ENCODE peak calls at places on chromosomes 13 and 19, in seven cellular contexts. One of them, this sample, is unnamed.

GRCh38 chr19:30479657-30480056 is 107.5 kb downstream of the ZNF536 start:
- DNase-seq in right atrium auricular region: no peak
- DNase-seq in pancreas: no peak
- DNase-seq in Karpas-422: no peak
- DNase-seq in PC-3: no peak
- DNase-seq in effector memory CD4-positive, alpha-beta T cell: no peak
- DNase-seq in neuronal stem cell: no peak
- DNase-seq in this sample: no peak

GRCh38 chr13:67299072-67299635 is 69.0 kb upstream of the PCDH9 start:
- DNase-seq in right atrium auricular region: no peak
- DNase-seq in pancreas: no peak
- DNase-seq in Karpas-422: no peak
- DNase-seq in PC-3: peak; percentile 73
- DNase-seq in effector memory CD4-positive, alpha-beta T cell: no peak
- DNase-seq in neuronal stem cell: no peak
- DNase-seq in this sample: no peak

GRCh38 chr13:107075576-107075975 is 507.6 kb upstream of the ARGLU1 start:
- DNase-seq in right atrium auricular region: no peak
- DNase-seq in pancreas: no peak
- DNase-seq in Karpas-422: no peak
- DNase-seq in PC-3: no peak
- DNase-seq in effector memory CD4-positive, alpha-beta T cell: no peak
- DNase-seq in neuronal stem cell: no peak
- DNase-seq in this sample: no peak

GRCh38 chr19:37507167-37507464 is 377 bp downstream of the ZNF793 start:
- DNase-seq in right atrium auricular region: no peak
- DNase-seq in pancreas: no peak
- DNase-seq in Karpas-422: no peak
- DNase-seq in PC-3: no peak
- DNase-seq in effector memory CD4-positive, alpha-beta T cell: no peak
- DNase-seq in neuronal stem cell: no peak
- DNase-seq in this sample: no peak

GRCh38 chr13:52848455-52849190 is at the start of gene PCDH8:
- DNase-seq in right atrium auricular region: no peak
- DNase-seq in pancreas: peak; percentile 65
- DNase-seq in Karpas-422: no peak
- DNase-seq in PC-3: no peak
- DNase-seq in effector memory CD4-positive, alpha-beta T cell: no peak
- DNase-seq in neuronal stem cell: peak; percentile 79
- DNase-seq in this sample: no peak

GRCh38 chr19:31262673-31263308 is 86.4 kb downstream of the TSHZ3 start:
- DNase-seq in right atrium auricular region: no peak
- DNase-seq in pancreas: no peak
- DNase-seq in Karpas-422: no peak
- DNase-seq in PC-3: no peak
- DNase-seq in effector memory CD4-positive, alpha-beta T cell: no peak
- DNase-seq in neuronal stem cell: no peak
- DNase-seq in this sample: peak; percentile 51

GRCh38 chr13:44908266-44908665 is 81.0 kb downstream of the NUFIP1 start:
- DNase-seq in right atrium auricular region: no peak
- DNase-seq in pancreas: no peak
- DNase-seq in Karpas-422: no peak
- DNase-seq in PC-3: peak; percentile 45
- DNase-seq in effector memory CD4-positive, alpha-beta T cell: no peak
- DNase-seq in neuronal stem cell: no peak
- DNase-seq in this sample: no peak

GRCh38 chr19:10701955-10702307 is 692 bp downstream of the QTRT1 start:
- DNase-seq in right atrium auricular region: no peak
- DNase-seq in pancreas: no peak
- DNase-seq in Karpas-422: peak; percentile 82
- DNase-seq in PC-3: peak; percentile 32
- DNase-seq in effector memory CD4-positive, alpha-beta T cell: no peak
- DNase-seq in neuronal stem cell: peak; percentile 38
- DNase-seq in this sample: no peak

GRCh38 chr19:38784224-38784623 is 4.8 kb upstream of the LGALS7B start:
- DNase-seq in right atrium auricular region: no peak
- DNase-seq in pancreas: no peak
- DNase-seq in Karpas-422: peak; percentile 31
- DNase-seq in PC-3: no peak
- DNase-seq in effector memory CD4-positive, alpha-beta T cell: no peak
- DNase-seq in neuronal stem cell: no peak
- DNase-seq in this sample: no peak

GRCh38 chr19:5075603-5076002 is 106.7 kb downstream of the KDM4B start:
- DNase-seq in right atrium auricular region: no peak
- DNase-seq in pancreas: no peak
- DNase-seq in Karpas-422: no peak
- DNase-seq in PC-3: no peak
- DNase-seq in effector memory CD4-positive, alpha-beta T cell: no peak
- DNase-seq in neuronal stem cell: no peak
- DNase-seq in this sample: no peak

GRCh38 chr13:76792680-76793334 is 93.4 kb downstream of the KCTD12 start:
- DNase-seq in right atrium auricular region: no peak
- DNase-seq in pancreas: no peak
- DNase-seq in Karpas-422: no peak
- DNase-seq in PC-3: peak; percentile 43
- DNase-seq in effector memory CD4-positive, alpha-beta T cell: no peak
- DNase-seq in neuronal stem cell: no peak
- DNase-seq in this sample: peak; percentile 27

GRCh38 chr13:113080361-113080831 is 25.2 kb upstream of the F7 start:
- DNase-seq in right atrium auricular region: no peak
- DNase-seq in pancreas: no peak
- DNase-seq in Karpas-422: peak; percentile 47
- DNase-seq in PC-3: no peak
- DNase-seq in effector memory CD4-positive, alpha-beta T cell: no peak
- DNase-seq in neuronal stem cell: no peak
- DNase-seq in this sample: no peak

GRCh38 chr19:19461671-19462622 is 53.4 kb downstream of the TSSK6 start:
- DNase-seq in right atrium auricular region: peak; percentile 63
- DNase-seq in pancreas: peak; percentile 85
- DNase-seq in Karpas-422: no peak
- DNase-seq in PC-3: no peak
- DNase-seq in effector memory CD4-positive, alpha-beta T cell: no peak
- DNase-seq in neuronal stem cell: peak; percentile 54
- DNase-seq in this sample: peak; percentile 57

GRCh38 chr13:66660013-66660804 is 569.9 kb downstream of the PCDH9 start:
- DNase-seq in right atrium auricular region: no peak
- DNase-seq in pancreas: no peak
- DNase-seq in Karpas-422: peak; percentile 75
- DNase-seq in PC-3: peak; percentile 59
- DNase-seq in effector memory CD4-positive, alpha-beta T cell: no peak
- DNase-seq in neuronal stem cell: no peak
- DNase-seq in this sample: no peak

GRCh38 chr19:17865364-17866311 is 5.9 kb downstream of the RPL18A start:
- DNase-seq in right atrium auricular region: no peak
- DNase-seq in pancreas: no peak
- DNase-seq in Karpas-422: peak; percentile 65
- DNase-seq in PC-3: peak; percentile 67
- DNase-seq in effector memory CD4-positive, alpha-beta T cell: no peak
- DNase-seq in neuronal stem cell: no peak
- DNase-seq in this sample: no peak

GRCh38 chr13:73661687-73662425 is 472.3 kb downstream of the KLF12 start:
- DNase-seq in right atrium auricular region: no peak
- DNase-seq in pancreas: no peak
- DNase-seq in Karpas-422: no peak
- DNase-seq in PC-3: no peak
- DNase-seq in effector memory CD4-positive, alpha-beta T cell: no peak
- DNase-seq in neuronal stem cell: no peak
- DNase-seq in this sample: no peak

DNA sequence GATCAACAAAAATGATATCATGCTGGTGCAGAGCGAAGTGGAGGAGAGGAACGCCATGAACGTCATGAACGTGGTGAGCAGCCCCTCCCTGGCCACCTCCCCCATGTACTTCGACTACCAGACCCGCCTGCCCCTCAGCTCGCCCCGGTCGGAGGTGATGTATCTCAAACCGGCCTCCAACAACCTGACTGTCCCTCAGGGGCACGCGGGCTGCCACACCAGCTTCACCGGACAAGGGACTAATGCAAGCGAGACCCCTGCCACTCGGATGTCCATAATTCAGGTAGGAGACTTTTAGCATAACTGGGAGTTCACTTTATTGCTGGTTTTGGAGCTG is 3.3 kb downstream of the PCDH17 start:
- DNase-seq in right atrium auricular region: no peak
- DNase-seq in pancreas: peak; percentile 56
- DNase-seq in Karpas-422: no peak
- DNase-seq in PC-3: no peak
- DNase-seq in effector memory CD4-positive, alpha-beta T cell: no peak
- DNase-seq in neuronal stem cell: no peak
- DNase-seq in this sample: no peak
- H3K4me3 ChIP-seq in right atrium auricular region: peak overlapping the region; percentile 54
- H3K4me3 ChIP-seq in pancreas: peak overlapping the region; percentile 57
- H3K4me3 ChIP-seq in Karpas-422: no peak overlapping the region
- H3K4me3 ChIP-seq in PC-3: no peak overlapping the region
- H3K4me3 ChIP-seq in effector memory CD4-positive, alpha-beta T cell: no peak overlapping the region
- H3K4me3 ChIP-seq in neuronal stem cell: peak overlapping the region; percentile 17
- H3K4me3 ChIP-seq in this sample: peak overlapping the region; percentile 16

GRCh38 chr19:56108447-56109195 is 12.5 kb downstream of the ZNF787 start:
- DNase-seq in right atrium auricular region: peak; percentile 60
- DNase-seq in pancreas: peak; percentile 69
- DNase-seq in Karpas-422: no peak
- DNase-seq in PC-3: no peak
- DNase-seq in effector memory CD4-positive, alpha-beta T cell: no peak
- DNase-seq in neuronal stem cell: no peak
- DNase-seq in this sample: peak; percentile 46

GRCh38 chr19:56112313-56112709 is 8.8 kb downstream of the ZNF787 start:
- DNase-seq in right atrium auricular region: no peak
- DNase-seq in pancreas: no peak
- DNase-seq in Karpas-422: no peak
- DNase-seq in PC-3: no peak
- DNase-seq in effector memory CD4-positive, alpha-beta T cell: no peak
- DNase-seq in neuronal stem cell: no peak
- DNase-seq in this sample: no peak

GRCh38 chr19:56109216-56109615 is 11.9 kb downstream of the ZNF787 start:
- DNase-seq in right atrium auricular region: no peak
- DNase-seq in pancreas: no peak
- DNase-seq in Karpas-422: no peak
- DNase-seq in PC-3: no peak
- DNase-seq in effector memory CD4-positive, alpha-beta T cell: no peak
- DNase-seq in neuronal stem cell: no peak
- DNase-seq in this sample: no peak

GRCh38 chr19:56111601-56112312 is 9.3 kb downstream of the ZNF787 start:
- DNase-seq in right atrium auricular region: peak; percentile 66
- DNase-seq in pancreas: peak; percentile 63
- DNase-seq in Karpas-422: peak; percentile 80
- DNase-seq in PC-3: no peak
- DNase-seq in effector memory CD4-positive, alpha-beta T cell: no peak
- DNase-seq in neuronal stem cell: no peak
- DNase-seq in this sample: no peak

GRCh38 chr19:56110515-56111448 is 10.3 kb downstream of the ZNF787 start:
- DNase-seq in right atrium auricular region: no peak
- DNase-seq in pancreas: peak; percentile 75
- DNase-seq in Karpas-422: no peak
- DNase-seq in PC-3: no peak
- DNase-seq in effector memory CD4-positive, alpha-beta T cell: no peak
- DNase-seq in neuronal stem cell: no peak
- DNase-seq in this sample: no peak
- H3K4me1 ChIP-seq in right atrium auricular region: peaks cover 94% of the 10 kb centered on the region
- H3K4me1 ChIP-seq in pancreas: peaks cover 43% of the 10 kb centered on the region
- H3K4me1 ChIP-seq in Karpas-422: peaks cover 47% of the 10 kb centered on the region
- H3K4me1 ChIP-seq in PC-3: no peaks in the 10 kb centered on the region
- H3K4me1 ChIP-seq in effector memory CD4-positive, alpha-beta T cell: peaks cover 5% of the 10 kb centered on the region
- H3K4me1 ChIP-seq in neuronal stem cell: peaks cover 44% of the 10 kb centered on the region
- H3K4me1 ChIP-seq in this sample: no peaks in the 10 kb centered on the region

GRCh38 chr13:79483302-79483701 is 2.3 kb downstream of the NDFIP2 start:
- DNase-seq in right atrium auricular region: no peak
- DNase-seq in pancreas: no peak
- DNase-seq in Karpas-422: no peak
- DNase-seq in PC-3: peak; percentile 55
- DNase-seq in effector memory CD4-positive, alpha-beta T cell: no peak
- DNase-seq in neuronal stem cell: no peak
- DNase-seq in this sample: no peak

GRCh38 chr13:79485014-79485441 is 4.1 kb downstream of the NDFIP2 start:
- DNase-seq in right atrium auricular region: no peak
- DNase-seq in pancreas: no peak
- DNase-seq in Karpas-422: no peak
- DNase-seq in PC-3: peak; percentile 77
- DNase-seq in effector memory CD4-positive, alpha-beta T cell: no peak
- DNase-seq in neuronal stem cell: no peak
- DNase-seq in this sample: no peak

GRCh38 chr13:79481685-79482052 is 714 bp downstream of the NDFIP2 start:
- DNase-seq in right atrium auricular region: no peak
- DNase-seq in pancreas: no peak
- DNase-seq in Karpas-422: peak; percentile 65
- DNase-seq in PC-3: peak; percentile 21
- DNase-seq in effector memory CD4-positive, alpha-beta T cell: peak; percentile 7
- DNase-seq in neuronal stem cell: no peak
- DNase-seq in this sample: no peak

GRCh38 chr13:79480954-79481684 is at the start of gene NDFIP2:
- DNase-seq in right atrium auricular region: peak; percentile 80
- DNase-seq in pancreas: peak; percentile 96
- DNase-seq in Karpas-422: peak; percentile 93
- DNase-seq in PC-3: peak; percentile 87
- DNase-seq in effector memory CD4-positive, alpha-beta T cell: peak; percentile 79
- DNase-seq in neuronal stem cell: peak; percentile 77
- DNase-seq in this sample: peak; percentile 78

DNA sequence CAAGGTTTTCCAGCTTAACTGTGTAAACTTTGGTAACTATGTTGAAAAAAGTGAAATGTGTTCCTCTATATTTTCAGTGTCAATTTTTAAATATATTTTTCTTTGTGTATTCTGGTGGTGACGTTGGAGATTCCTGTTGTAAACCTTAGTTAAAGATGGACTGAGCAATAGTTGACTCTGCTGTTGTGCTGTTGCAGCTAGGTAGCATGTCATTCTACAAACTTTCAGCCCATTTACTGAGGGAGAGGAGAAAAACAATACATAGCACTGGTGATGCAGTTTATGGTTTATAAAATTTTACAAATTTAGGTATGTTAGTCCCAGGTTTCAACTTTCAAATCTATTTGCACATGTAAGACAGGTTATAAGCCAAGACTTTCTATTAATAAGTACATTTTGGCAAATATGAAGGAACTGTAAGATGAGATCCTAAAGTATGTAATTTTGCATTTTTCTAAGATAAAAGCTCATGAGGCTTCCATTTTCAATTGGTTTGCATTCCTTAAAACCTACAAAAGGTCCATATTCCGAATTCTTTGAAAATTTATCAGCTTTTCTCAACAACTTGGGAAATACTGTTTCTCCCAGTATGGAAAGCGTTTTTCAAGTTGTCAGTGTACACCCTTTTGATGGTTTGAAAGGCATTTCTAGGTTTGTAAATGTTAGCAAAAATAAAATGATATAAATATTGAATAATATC is 1.5 kb downstream of the NDFIP2 start:
- DNase-seq in right atrium auricular region: no peak
- DNase-seq in pancreas: no peak
- DNase-seq in Karpas-422: no peak
- DNase-seq in PC-3: peak; percentile 18
- DNase-seq in effector memory CD4-positive, alpha-beta T cell: no peak
- DNase-seq in neuronal stem cell: no peak
- DNase-seq in this sample: no peak
- H3K4me3 ChIP-seq in right atrium auricular region: peak overlapping the region; percentile 78
- H3K4me3 ChIP-seq in pancreas: peak overlapping the region; percentile 65
- H3K4me3 ChIP-seq in Karpas-422: peak overlapping the region; percentile 92
- H3K4me3 ChIP-seq in PC-3: peak overlapping the region; percentile 98
- H3K4me3 ChIP-seq in effector memory CD4-positive, alpha-beta T cell: peak overlapping the region; percentile 83
- H3K4me3 ChIP-seq in neuronal stem cell: peak overlapping the region; percentile 65
- H3K4me3 ChIP-seq in this sample: peak overlapping the region; percentile 76

DNA sequence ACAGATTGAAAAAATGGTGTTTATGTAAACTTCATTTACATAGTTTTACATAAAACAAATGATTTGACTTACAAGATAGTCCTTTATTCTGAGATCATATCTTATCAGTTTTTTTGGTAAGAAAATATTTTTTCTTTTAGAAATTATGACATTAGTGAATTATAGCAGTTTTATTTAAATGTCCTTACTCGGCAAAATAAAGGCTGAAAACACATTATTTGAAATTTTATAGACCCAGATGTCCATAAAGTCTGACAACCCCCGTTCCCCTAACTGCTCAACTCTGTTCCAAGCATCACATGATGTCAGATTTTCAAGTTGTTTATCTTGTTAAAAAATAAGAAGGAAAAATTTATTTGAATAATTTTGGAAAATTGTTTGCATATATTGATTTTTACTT is 46.7 kb upstream of the RFC3 start:
- DNase-seq in right atrium auricular region: no peak
- DNase-seq in pancreas: no peak
- DNase-seq in Karpas-422: no peak
- DNase-seq in PC-3: no peak
- DNase-seq in effector memory CD4-positive, alpha-beta T cell: no peak
- DNase-seq in neuronal stem cell: no peak
- DNase-seq in this sample: no peak
- H3K4me1 ChIP-seq in right atrium auricular region: no peaks in the 10 kb centered on the region
- H3K4me1 ChIP-seq in pancreas: peaks cover 15% of the 10 kb centered on the region
- H3K4me1 ChIP-seq in Karpas-422: peaks cover 42% of the 10 kb centered on the region
- H3K4me1 ChIP-seq in PC-3: no peaks in the 10 kb centered on the region
- H3K4me1 ChIP-seq in effector memory CD4-positive, alpha-beta T cell: no peaks in the 10 kb centered on the region
- H3K4me1 ChIP-seq in neuronal stem cell: peaks cover 5% of the 10 kb centered on the region
- H3K4me1 ChIP-seq in this sample: no peaks in the 10 kb centered on the region

This sample was measured in uterus.